ENCODE peak calls at places on chromosome 15, in four cellular contexts. B, M, W and I are unnamed samples.

GRCh38 chr15:73385205-73385604 is 16.4 kb upstream of the HCN4 start:
- DNase-seq in M (no peak), B (no peak), W (no peak), I (no peak)

GRCh38 chr15:79644091-79644490 is 212.0 kb downstream of the MINAR1 start:
- DNase-seq in W (no peak), B (no peak), M (no peak), I (no peak)

GRCh38 chr15:58355965-58356358 is 75.8 kb upstream of the LIPC start:
- DNase-seq in W (no peak), B (no peak), M (no peak), I (no peak)

GRCh38 chr15:48244923-48245322 is 38.8 kb downstream of the SLC12A1 start:
- DNase-seq in B (no peak), W (no peak), M (no peak), I (no peak)

GRCh38 chr15:66878761-66879160 is 176.7 kb downstream of the SMAD6 start:
- DNase-seq in W (no peak), B (no peak), M (no peak), I (no peak)

GRCh38 chr15:23538657-23539056 is 26.8 kb upstream of the MKRN3 start:
- DNase-seq in M (no peak), W (no peak), B (no peak), I (no peak)

GRCh38 chr15:63970723-63971426 is 75.4 kb downstream of the DAPK2 start:
- DNase-seq in W (no peak), M (no peak), B (peak), I (peak)

GRCh38 chr15:77974098-77974414 is 103.5 kb downstream of the TBC1D2B start:
- DNase-seq in B (no peak), W (no peak), M (no peak), I (no peak)

GRCh38 chr15:34987982-34988873 is at the start of gene ZNF770:
- DNase-seq in W (peak), M (peak), B (peak), I (peak)

GRCh38 chr15:74829991-74830390 is 3.6 kb downstream of the CPLX3 start:
- DNase-seq in W (no peak), B (no peak), M (no peak), I (no peak)

GRCh38 chr15:26082833-26083174 is 219.7 kb upstream of the ATP10A start:
- DNase-seq in B (no peak), M (no peak), W (no peak), I (no peak)

GRCh38 chr15:26087395-26087794 is 224.3 kb upstream of the ATP10A start:
- DNase-seq in B (no peak), M (no peak), W (no peak), I (no peak)

GRCh38 chr15:26081758-26082068 is 218.6 kb upstream of the ATP10A start:
- DNase-seq in W (no peak), M (no peak), B (no peak), I (no peak)

GRCh38 chr15:26083457-26084350 is 220.6 kb upstream of the ATP10A start:
- DNase-seq in M (no peak), W (peak), B (no peak), I (no peak)

GRCh38 chr15:26082069-26082832 is 219.1 kb upstream of the ATP10A start:
- DNase-seq in M (peak), B (peak), W (peak), I (peak)
- TF ChIP-seq POLR2A in M (peak), B (peak), W (peak), I (peak)

GRCh38 chr15:98562361-98562791 is 86.0 kb upstream of the IGF1R start:
- DNase-seq in B (no peak), M (no peak), W (no peak), I (no peak)
- TF ChIP-seq POLR2AphosphoS5 in B (no peak), M (no peak), W (no peak), I (no peak)

DNA sequence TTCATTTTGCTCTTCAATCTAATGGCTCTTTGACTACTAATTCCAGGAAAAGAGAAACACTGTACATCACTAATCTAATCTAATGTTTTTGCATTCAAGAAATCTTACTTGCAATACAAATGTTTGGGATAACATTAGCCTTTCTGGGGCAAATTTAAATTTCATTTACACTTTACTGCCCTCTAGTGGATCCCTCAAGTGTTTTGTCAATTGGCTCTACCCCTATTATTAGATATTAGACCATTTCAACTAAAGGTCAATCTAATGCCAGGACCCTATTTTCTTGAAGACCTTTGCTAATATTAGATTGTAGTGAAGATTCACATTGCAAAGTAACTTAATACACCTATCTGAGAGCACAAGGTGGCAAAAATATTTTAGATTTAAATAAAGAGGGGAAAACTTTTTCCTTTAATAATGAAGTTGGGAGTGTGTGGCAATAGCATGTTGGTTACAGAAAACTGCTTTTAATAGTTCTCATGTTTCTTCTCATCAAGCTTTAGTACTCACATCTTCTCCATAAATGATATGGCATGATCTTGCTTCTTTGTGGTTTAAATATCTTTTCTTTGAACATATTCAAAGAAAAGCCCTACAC is 5.0 kb downstream of the C2CD4A start:
- DNase-seq in W (peak), B (peak), M (no peak), I (no peak)
- TF ChIP-seq TAF1 in W (no peak), B (no peak), M (no peak), I (no peak)

DNA sequence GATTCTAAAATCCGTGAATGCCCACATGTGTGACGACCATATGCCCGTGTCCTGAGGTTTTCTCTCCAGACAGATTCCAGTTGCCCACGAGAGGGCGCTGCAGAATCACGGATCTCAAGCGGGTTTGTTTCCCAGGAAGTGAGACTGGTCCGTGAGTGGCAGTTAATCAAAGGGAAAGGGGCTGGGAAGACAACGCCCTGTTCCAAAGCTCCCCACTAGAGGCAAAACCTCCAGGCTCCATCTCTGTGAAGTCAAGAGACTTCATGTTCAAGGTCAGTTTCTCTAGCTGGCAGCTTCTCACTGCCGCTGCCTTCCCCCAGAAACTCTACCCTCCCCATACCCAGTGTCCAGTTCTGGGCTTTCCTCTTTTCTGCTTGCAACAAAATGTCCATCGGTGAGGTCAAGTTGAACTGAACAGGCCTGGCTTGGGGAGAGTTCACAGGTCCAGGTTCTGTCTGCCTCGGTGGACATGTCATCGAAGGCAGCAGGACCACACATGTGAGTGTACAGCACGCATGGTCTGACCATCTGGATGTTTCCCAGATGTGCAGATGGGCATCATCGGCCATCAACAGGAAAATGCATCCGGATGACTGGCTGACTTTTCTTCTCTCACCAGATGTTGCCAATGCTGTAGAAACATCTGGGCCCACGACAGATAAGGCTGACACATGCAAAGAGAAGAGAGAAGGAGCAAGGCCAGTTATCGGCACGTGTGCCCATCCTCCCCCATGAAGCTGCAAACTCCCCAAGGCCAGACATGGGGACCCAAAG is 44.9 kb downstream of the NOX5 start:
- DNase-seq in B (peak), M (peak), W (peak), I (peak)
- TF ChIP-seq POLR2A in B (no peak), M (no peak), W (no peak), I (no peak)